ENCODE peak calls at places on chromosome 10, in seven cellular contexts. Z is lung; D is CD8-positive, alpha-beta T cell; F is BJ; I is choroid plexus epithelial cell; U is body of pancreas; Y is ACHN. L is an unnamed sample.

GRCh38 chr10:15775513-15775912 is 55.8 kb upstream of the ITGA8 start:
- DNase-seq in U (no peak), D (no peak), I (peak), Z (no peak), Y (no peak), F (peak), L (no peak)

GRCh38 chr10:43965033-43965917 is 316.6 kb upstream of the ZNF32 start:
- DNase-seq in Y (no peak), U (no peak), D (no peak), F (peak), Z (peak), I (peak), L (peak)

GRCh38 chr10:122551450-122551849 is 9.1 kb upstream of the DMBT1 start:
- DNase-seq in Z (no peak), U (no peak), D (peak), F (no peak), I (no peak), Y (no peak), L (no peak)

GRCh38 chr10:133087679-133088523 is at the start of gene ADGRA1:
- DNase-seq in I (no peak), Y (no peak), D (no peak), F (no peak), Z (no peak), U (peak), L (no peak)

GRCh38 chr10:12728569-12728968 is 272.9 kb downstream of the CCDC3 start:
- DNase-seq in D (no peak), Z (no peak), F (no peak), Y (no peak), I (no peak), U (no peak), L (no peak)

GRCh38 chr10:45265995-45266394 is 49.4 kb downstream of the OR13A1 start:
- DNase-seq in Y (no peak), I (no peak), Z (no peak), D (no peak), U (peak), F (no peak), L (no peak)

GRCh38 chr10:86944907-86945306 is 12.5 kb downstream of the MMRN2 start:
- DNase-seq in U (no peak), D (no peak), Y (no peak), I (no peak), F (no peak), Z (no peak), L (peak)

GRCh38 chr10:52517017-52517416 is 202.9 kb downstream of the DKK1 start:
- DNase-seq in D (no peak), I (no peak), F (no peak), Y (no peak), U (no peak), Z (no peak), L (no peak)

GRCh38 chr10:79176052-79176501 is 107.3 kb downstream of the ZMIZ1 start:
- DNase-seq in D (no peak), F (no peak), U (no peak), Z (no peak), I (no peak), Y (no peak), L (no peak)

GRCh38 chr10:62384447-62385081 is 10.4 kb downstream of the ZNF365 start:
- DNase-seq in U (no peak), F (no peak), D (no peak), I (no peak), Z (no peak), Y (no peak), L (no peak)

GRCh38 chr10:100009283-100009792 is 409 bp downstream of the DNMBP start:
- DNase-seq in D (no peak), I (peak), U (peak), Z (no peak), Y (peak), F (no peak), L (no peak)

L was measured in right atrium auricular region.